ENCODE peak calls at places on chromosomes 2 and 18, in four cellular contexts. W is HTR-8/SVneo; K is activated CD8-positive, alpha-beta T cell treated with anti-CD3 and anti-CD28 coated beads, Interleukin-2, amount 10 ng/mL, durations not matched to agents 7 days and 5 days; Y is kidney epithelial cell. T is an unnamed sample.

GRCh38 chr2:1540481-1540880 is 127.2 kb downstream of the TPO start:
- DNase-seq in W (no peak), K (no peak), Y (no peak), T (no peak)

GRCh38 chr2:234308814-234309195 is 188.1 kb downstream of the ARL4C start:
- DNase-seq in W (peak; percentile 26), K (peak; percentile 81), Y (no peak), T (no peak)

GRCh38 chr2:392181-392920 is 104.5 kb upstream of the ALKAL2 start:
- DNase-seq in W (no peak), K (no peak), Y (no peak), T (no peak)

GRCh38 chr2:157194097-157194688 is 63.3 kb upstream of the GALNT5 start:
- DNase-seq in W (peak; percentile 33), K (peak; percentile 37), Y (no peak), T (no peak)

GRCh38 chr2:9538000-9538507 is 17.6 kb downstream of the ADAM17 start:
- DNase-seq in W (peak; percentile 23), K (no peak), Y (no peak), T (peak; percentile 54)

GRCh38 chr18:22604390-22604985 is 186.8 kb upstream of the CTAGE1 start:
- DNase-seq in W (no peak), K (no peak), Y (peak; percentile 31), T (no peak)

GRCh38 chr18:79809482-79810192 is 11.9 kb downstream of the KCNG2 start:
- DNase-seq in W (no peak), K (no peak), Y (no peak), T (no peak)

GRCh38 chr2:240319855-240320560 is 115.5 kb upstream of the GPC1 start:
- DNase-seq in W (peak; percentile 83), K (no peak), Y (peak; percentile 69), T (peak; percentile 93)

GRCh38 chr2:25856377-25856776 is 21.9 kb downstream of the ASXL2 start:
- DNase-seq in W (no peak), K (no peak), Y (no peak), T (no peak)

GRCh38 chr18:22185298-22185697 is 15.9 kb downstream of the GATA6 start:
- DNase-seq in W (no peak), K (no peak), Y (no peak), T (no peak)

GRCh38 chr2:189446780-189447179 is 5.5 kb downstream of the WDR75 start:
- DNase-seq in W (no peak), K (no peak), Y (no peak), T (no peak)

GRCh38 chr18:8501044-8501443 is 108.2 kb upstream of the RAB12 start:
- DNase-seq in W (no peak), K (no peak), Y (no peak), T (no peak)

GRCh38 chr18:10463741-10464140 is 9.3 kb downstream of the APCDD1 start:
- DNase-seq in W (no peak), K (no peak), Y (no peak), T (no peak)

GRCh38 chr2:178106053-178106452 is 6.2 kb upstream of the RBM45 start:
- DNase-seq in W (no peak), K (no peak), Y (no peak), T (no peak)

GRCh38 chr2:66987747-66988146 is 409.4 kb upstream of the ETAA1 start:
- DNase-seq in W (no peak), K (no peak), Y (no peak), T (no peak)

GRCh38 chr2:66532972-66533868 is 98.3 kb downstream of the MEIS1 start:
- DNase-seq in W (no peak), K (no peak), Y (no peak), T (no peak)

GRCh38 chr2:72271766-72272615 is 124.3 kb upstream of the CYP26B1 start:
- DNase-seq in W (no peak), K (no peak), Y (no peak), T (no peak)

GRCh38 chr2:189821953-189822748 is 37.9 kb downstream of the PMS1 start:
- DNase-seq in W (peak; percentile 21), K (no peak), Y (no peak), T (peak; percentile 42)

GRCh38 chr2:197360744-197361156 is 50.2 kb upstream of the ANKRD44 start:
- DNase-seq in W (no peak), K (no peak), Y (no peak), T (no peak)

GRCh38 chr2:69096326-69097095 is 83.5 kb downstream of the ANTXR1 start:
- DNase-seq in W (no peak), K (no peak), Y (no peak), T (no peak)

GRCh38 chr2:64947906-64948305 is 41.3 kb upstream of the SLC1A4 start:
- DNase-seq in W (no peak), K (no peak), Y (no peak), T (no peak)

GRCh38 chr2:241199897-241200821 is 11.7 kb downstream of the ANO7 start:
- DNase-seq in W (no peak), K (no peak), Y (no peak), T (no peak)

GRCh38 chr18:36829362-36830140 is 624 bp downstream of the KIAA1328 start:
- DNase-seq in W (no peak), K (no peak), Y (no peak), T (no peak)

GRCh38 chr18:13501896-13502295 is 224.5 kb downstream of the FAM210A start:
- DNase-seq in W (no peak), K (peak; percentile 51), Y (peak; percentile 10), T (no peak)

GRCh38 chr2:241061275-241061674 is 40.8 kb downstream of the MTERF4 start:
- DNase-seq in W (no peak), K (no peak), Y (no peak), T (no peak)

GRCh38 chr2:201999289-201999688 is 34.4 kb upstream of the FZD7 start:
- DNase-seq in W (no peak), K (no peak), Y (no peak), T (no peak)

GRCh38 chr2:232389327-232389726 is 10.8 kb downstream of the ALPP start:
- DNase-seq in W (peak; percentile 67), K (no peak), Y (no peak), T (peak; percentile 18)

GRCh38 chr2:96163768-96164429 is 18.7 kb upstream of the DUSP2 start:
- DNase-seq in W (no peak), K (peak; percentile 84), Y (no peak), T (no peak)

GRCh38 chr2:29213871-29214341 is 98.7 kb downstream of the CLIP4 start:
- DNase-seq in W (no peak), K (no peak), Y (no peak), T (no peak)

GRCh38 chr18:14914771-14915170 is 166.8 kb downstream of the ANKRD30B start:
- DNase-seq in W (no peak), K (no peak), Y (no peak), T (no peak)